ENCODE peak calls at places on chromosomes 1 and 21, in nine cellular contexts. One of them, this sample, is unnamed.

GRCh38 chr1:25609921-25610320 is 6.7 kb upstream of the MAN1C1 start:
- DNase-seq in NCI-H69: no peak
- DNase-seq in astrocyte of the hippocampus: no peak
- DNase-seq in activated naive CD4-positive, alpha-beta T cell: no peak
- DNase-seq in H54: no peak
- DNase-seq in LoVo: no peak
- DNase-seq in T-cell: no peak
- DNase-seq in right lobe of liver: no peak
- DNase-seq in NCI-H1694 treated with DMSO at 0.1 percent for 48 hours: no peak
- DNase-seq in this sample: no peak

GRCh38 chr1:220879509-220880366 is 495 bp downstream of the HLX start:
- DNase-seq in activated naive CD4-positive, alpha-beta T cell: no peak
- DNase-seq in right lobe of liver: peak
- DNase-seq in astrocyte of the hippocampus: peak
- DNase-seq in NCI-H1694 treated with DMSO at 0.1 percent for 48 hours: no peak
- DNase-seq in LoVo: peak
- DNase-seq in H54: peak
- DNase-seq in T-cell: no peak
- DNase-seq in NCI-H69: peak
- DNase-seq in this sample: peak

GRCh38 chr1:61005572-61006386 is 76.6 kb upstream of the NFIA start:
- DNase-seq in NCI-H69: no peak
- DNase-seq in activated naive CD4-positive, alpha-beta T cell: no peak
- DNase-seq in H54: no peak
- DNase-seq in T-cell: no peak
- DNase-seq in NCI-H1694 treated with DMSO at 0.1 percent for 48 hours: no peak
- DNase-seq in right lobe of liver: no peak
- DNase-seq in astrocyte of the hippocampus: peak
- DNase-seq in LoVo: no peak
- DNase-seq in this sample: no peak

GRCh38 chr1:76939107-76939816 is 72.0 kb downstream of the ST6GALNAC5 start:
- DNase-seq in NCI-H69: no peak
- DNase-seq in LoVo: no peak
- DNase-seq in right lobe of liver: no peak
- DNase-seq in NCI-H1694 treated with DMSO at 0.1 percent for 48 hours: no peak
- DNase-seq in H54: no peak
- DNase-seq in T-cell: no peak
- DNase-seq in activated naive CD4-positive, alpha-beta T cell: no peak
- DNase-seq in astrocyte of the hippocampus: peak
- DNase-seq in this sample: peak

GRCh38 chr1:93988634-93989350 is 79.6 kb upstream of the GCLM start:
- DNase-seq in H54: no peak
- DNase-seq in NCI-H1694 treated with DMSO at 0.1 percent for 48 hours: no peak
- DNase-seq in T-cell: no peak
- DNase-seq in activated naive CD4-positive, alpha-beta T cell: no peak
- DNase-seq in right lobe of liver: no peak
- DNase-seq in LoVo: no peak
- DNase-seq in astrocyte of the hippocampus: peak
- DNase-seq in NCI-H69: no peak
- DNase-seq in this sample: peak

GRCh38 chr1:77704736-77705135 is 22.3 kb upstream of the ZZZ3 start:
- DNase-seq in astrocyte of the hippocampus: no peak
- DNase-seq in NCI-H69: no peak
- DNase-seq in H54: no peak
- DNase-seq in T-cell: no peak
- DNase-seq in LoVo: no peak
- DNase-seq in NCI-H1694 treated with DMSO at 0.1 percent for 48 hours: no peak
- DNase-seq in activated naive CD4-positive, alpha-beta T cell: no peak
- DNase-seq in right lobe of liver: no peak
- DNase-seq in this sample: no peak

GRCh38 chr1:39976732-39977131 is 21.8 kb downstream of the MFSD2A start:
- DNase-seq in NCI-H1694 treated with DMSO at 0.1 percent for 48 hours: no peak
- DNase-seq in LoVo: no peak
- DNase-seq in H54: no peak
- DNase-seq in T-cell: no peak
- DNase-seq in astrocyte of the hippocampus: peak
- DNase-seq in right lobe of liver: no peak
- DNase-seq in activated naive CD4-positive, alpha-beta T cell: no peak
- DNase-seq in NCI-H69: peak
- DNase-seq in this sample: no peak

GRCh38 chr1:184624051-184624450 is 130.6 kb downstream of the EDEM3 start:
- DNase-seq in H54: no peak
- DNase-seq in right lobe of liver: no peak
- DNase-seq in activated naive CD4-positive, alpha-beta T cell: no peak
- DNase-seq in NCI-H1694 treated with DMSO at 0.1 percent for 48 hours: no peak
- DNase-seq in NCI-H69: peak
- DNase-seq in LoVo: no peak
- DNase-seq in T-cell: no peak
- DNase-seq in astrocyte of the hippocampus: no peak
- DNase-seq in this sample: peak

GRCh38 chr1:33641099-33641830 is 168.8 kb downstream of the ZSCAN20 start:
- DNase-seq in NCI-H1694 treated with DMSO at 0.1 percent for 48 hours: peak
- DNase-seq in astrocyte of the hippocampus: peak
- DNase-seq in NCI-H69: peak
- DNase-seq in activated naive CD4-positive, alpha-beta T cell: no peak
- DNase-seq in T-cell: no peak
- DNase-seq in H54: peak
- DNase-seq in right lobe of liver: no peak
- DNase-seq in LoVo: no peak
- DNase-seq in this sample: peak

GRCh38 chr1:217534566-217534965 is 96.3 kb downstream of the GPATCH2 start:
- DNase-seq in NCI-H1694 treated with DMSO at 0.1 percent for 48 hours: peak
- DNase-seq in T-cell: no peak
- DNase-seq in H54: no peak
- DNase-seq in NCI-H69: peak
- DNase-seq in activated naive CD4-positive, alpha-beta T cell: no peak
- DNase-seq in LoVo: no peak
- DNase-seq in right lobe of liver: no peak
- DNase-seq in astrocyte of the hippocampus: no peak
- DNase-seq in this sample: no peak

GRCh38 chr1:165235777-165236285 is 120.7 kb downstream of the LMX1A start:
- DNase-seq in T-cell: no peak
- DNase-seq in right lobe of liver: peak
- DNase-seq in NCI-H1694 treated with DMSO at 0.1 percent for 48 hours: peak
- DNase-seq in astrocyte of the hippocampus: peak
- DNase-seq in NCI-H69: peak
- DNase-seq in H54: no peak
- DNase-seq in activated naive CD4-positive, alpha-beta T cell: no peak
- DNase-seq in LoVo: no peak
- DNase-seq in this sample: no peak

GRCh38 chr1:110672001-110672752 is 2.6 kb downstream of the KCNA3 start:
- DNase-seq in astrocyte of the hippocampus: no peak
- DNase-seq in NCI-H69: peak
- DNase-seq in H54: no peak
- DNase-seq in T-cell: peak
- DNase-seq in right lobe of liver: no peak
- DNase-seq in NCI-H1694 treated with DMSO at 0.1 percent for 48 hours: peak
- DNase-seq in LoVo: no peak
- DNase-seq in activated naive CD4-positive, alpha-beta T cell: peak
- DNase-seq in this sample: no peak

GRCh38 chr1:161492827-161493226 is 12.4 kb upstream of the FCGR2A start:
- DNase-seq in T-cell: no peak
- DNase-seq in LoVo: no peak
- DNase-seq in activated naive CD4-positive, alpha-beta T cell: no peak
- DNase-seq in right lobe of liver: no peak
- DNase-seq in astrocyte of the hippocampus: no peak
- DNase-seq in NCI-H1694 treated with DMSO at 0.1 percent for 48 hours: no peak
- DNase-seq in NCI-H69: no peak
- DNase-seq in H54: no peak
- DNase-seq in this sample: no peak

GRCh38 chr1:21620461-21620860 is 48.7 kb downstream of the RAP1GAP start:
- DNase-seq in right lobe of liver: no peak
- DNase-seq in astrocyte of the hippocampus: peak
- DNase-seq in activated naive CD4-positive, alpha-beta T cell: no peak
- DNase-seq in NCI-H1694 treated with DMSO at 0.1 percent for 48 hours: no peak
- DNase-seq in LoVo: no peak
- DNase-seq in H54: no peak
- DNase-seq in T-cell: no peak
- DNase-seq in NCI-H69: no peak
- DNase-seq in this sample: no peak

GRCh38 chr1:206037521-206037920 is 13.8 kb upstream of the CTSE start:
- DNase-seq in H54: no peak
- DNase-seq in activated naive CD4-positive, alpha-beta T cell: no peak
- DNase-seq in NCI-H69: no peak
- DNase-seq in right lobe of liver: no peak
- DNase-seq in NCI-H1694 treated with DMSO at 0.1 percent for 48 hours: no peak
- DNase-seq in LoVo: no peak
- DNase-seq in astrocyte of the hippocampus: no peak
- DNase-seq in T-cell: no peak
- DNase-seq in this sample: no peak

GRCh38 chr21:36162631-36163030 is 6.0 kb downstream of the DOP1B start:
- DNase-seq in NCI-H69: no peak
- DNase-seq in astrocyte of the hippocampus: no peak
- DNase-seq in H54: no peak
- DNase-seq in LoVo: no peak
- DNase-seq in T-cell: no peak
- DNase-seq in NCI-H1694 treated with DMSO at 0.1 percent for 48 hours: no peak
- DNase-seq in right lobe of liver: no peak
- DNase-seq in activated naive CD4-positive, alpha-beta T cell: no peak
- DNase-seq in this sample: no peak

GRCh38 chr1:174964261-174964984 is 35.3 kb upstream of the CACYBP start:
- DNase-seq in T-cell: peak
- DNase-seq in LoVo: peak
- DNase-seq in right lobe of liver: no peak
- DNase-seq in astrocyte of the hippocampus: peak
- DNase-seq in NCI-H1694 treated with DMSO at 0.1 percent for 48 hours: no peak
- DNase-seq in H54: no peak
- DNase-seq in NCI-H69: peak
- DNase-seq in activated naive CD4-positive, alpha-beta T cell: no peak
- DNase-seq in this sample: no peak

GRCh38 chr1:43065191-43065590 is 106.5 kb upstream of the SLC2A1 start:
- DNase-seq in NCI-H69: no peak
- DNase-seq in LoVo: no peak
- DNase-seq in astrocyte of the hippocampus: no peak
- DNase-seq in activated naive CD4-positive, alpha-beta T cell: no peak
- DNase-seq in T-cell: no peak
- DNase-seq in H54: no peak
- DNase-seq in NCI-H1694 treated with DMSO at 0.1 percent for 48 hours: no peak
- DNase-seq in right lobe of liver: no peak
- DNase-seq in this sample: no peak

GRCh38 chr1:4170953-4171352 is 270.9 kb upstream of the C1orf174 start:
- DNase-seq in H54: no peak
- DNase-seq in LoVo: no peak
- DNase-seq in activated naive CD4-positive, alpha-beta T cell: no peak
- DNase-seq in T-cell: no peak
- DNase-seq in right lobe of liver: no peak
- DNase-seq in NCI-H1694 treated with DMSO at 0.1 percent for 48 hours: no peak
- DNase-seq in NCI-H69: no peak
- DNase-seq in astrocyte of the hippocampus: no peak
- DNase-seq in this sample: no peak

GRCh38 chr1:15950302-15950701 is 25.6 kb downstream of the ZBTB17 start:
- DNase-seq in T-cell: no peak
- DNase-seq in right lobe of liver: no peak
- DNase-seq in astrocyte of the hippocampus: no peak
- DNase-seq in NCI-H1694 treated with DMSO at 0.1 percent for 48 hours: no peak
- DNase-seq in H54: no peak
- DNase-seq in NCI-H69: no peak
- DNase-seq in LoVo: no peak
- DNase-seq in activated naive CD4-positive, alpha-beta T cell: no peak
- DNase-seq in this sample: no peak

GRCh38 chr1:93694039-93694438 is 12.4 kb upstream of the BCAR3 start:
- DNase-seq in LoVo: peak
- DNase-seq in activated naive CD4-positive, alpha-beta T cell: no peak
- DNase-seq in NCI-H1694 treated with DMSO at 0.1 percent for 48 hours: no peak
- DNase-seq in right lobe of liver: peak
- DNase-seq in NCI-H69: no peak
- DNase-seq in astrocyte of the hippocampus: peak
- DNase-seq in H54: no peak
- DNase-seq in T-cell: no peak
- DNase-seq in this sample: no peak

GRCh38 chr1:25587290-25587689 is 29.3 kb upstream of the MAN1C1 start:
- DNase-seq in astrocyte of the hippocampus: no peak
- DNase-seq in LoVo: no peak
- DNase-seq in right lobe of liver: no peak
- DNase-seq in NCI-H69: no peak
- DNase-seq in NCI-H1694 treated with DMSO at 0.1 percent for 48 hours: no peak
- DNase-seq in H54: no peak
- DNase-seq in T-cell: no peak
- DNase-seq in activated naive CD4-positive, alpha-beta T cell: no peak
- DNase-seq in this sample: no peak

GRCh38 chr1:156401175-156401574 is 32.2 kb downstream of the RHBG start:
- DNase-seq in NCI-H69: no peak
- DNase-seq in H54: no peak
- DNase-seq in activated naive CD4-positive, alpha-beta T cell: no peak
- DNase-seq in LoVo: no peak
- DNase-seq in T-cell: no peak
- DNase-seq in astrocyte of the hippocampus: no peak
- DNase-seq in right lobe of liver: no peak
- DNase-seq in NCI-H1694 treated with DMSO at 0.1 percent for 48 hours: no peak
- DNase-seq in this sample: no peak

GRCh38 chr1:172668097-172668496 is 9.2 kb downstream of the FASLG start:
- DNase-seq in astrocyte of the hippocampus: no peak
- DNase-seq in NCI-H1694 treated with DMSO at 0.1 percent for 48 hours: no peak
- DNase-seq in T-cell: no peak
- DNase-seq in H54: no peak
- DNase-seq in NCI-H69: no peak
- DNase-seq in right lobe of liver: no peak
- DNase-seq in LoVo: no peak
- DNase-seq in activated naive CD4-positive, alpha-beta T cell: no peak
- DNase-seq in this sample: no peak

GRCh38 chr1:95554408-95554807 is 320.4 kb downstream of the RWDD3 start:
- DNase-seq in activated naive CD4-positive, alpha-beta T cell: no peak
- DNase-seq in NCI-H69: no peak
- DNase-seq in LoVo: no peak
- DNase-seq in H54: no peak
- DNase-seq in astrocyte of the hippocampus: no peak
- DNase-seq in right lobe of liver: no peak
- DNase-seq in T-cell: no peak
- DNase-seq in NCI-H1694 treated with DMSO at 0.1 percent for 48 hours: no peak
- DNase-seq in this sample: no peak

GRCh38 chr1:44025816-44026215 is 5.4 kb downstream of the SLC6A9 start:
- DNase-seq in NCI-H69: peak
- DNase-seq in activated naive CD4-positive, alpha-beta T cell: no peak
- DNase-seq in right lobe of liver: no peak
- DNase-seq in T-cell: no peak
- DNase-seq in astrocyte of the hippocampus: no peak
- DNase-seq in H54: no peak
- DNase-seq in LoVo: no peak
- DNase-seq in NCI-H1694 treated with DMSO at 0.1 percent for 48 hours: no peak
- DNase-seq in this sample: no peak

GRCh38 chr1:228340686-228341449 is 65.8 kb downstream of the TRIM11 start:
- DNase-seq in NCI-H1694 treated with DMSO at 0.1 percent for 48 hours: no peak
- DNase-seq in H54: no peak
- DNase-seq in astrocyte of the hippocampus: no peak
- DNase-seq in NCI-H69: peak
- DNase-seq in activated naive CD4-positive, alpha-beta T cell: no peak
- DNase-seq in T-cell: no peak
- DNase-seq in LoVo: no peak
- DNase-seq in right lobe of liver: peak
- DNase-seq in this sample: no peak

GRCh38 chr21:43988506-43989230 is 23.4 kb upstream of the TRAPPC10 start:
- DNase-seq in T-cell: no peak
- DNase-seq in LoVo: no peak
- DNase-seq in H54: no peak
- DNase-seq in activated naive CD4-positive, alpha-beta T cell: no peak
- DNase-seq in NCI-H1694 treated with DMSO at 0.1 percent for 48 hours: no peak
- DNase-seq in astrocyte of the hippocampus: no peak
- DNase-seq in right lobe of liver: no peak
- DNase-seq in NCI-H69: no peak
- DNase-seq in this sample: no peak

GRCh38 chr1:83673287-83673686 is 325.6 kb downstream of the TTLL7 start:
- DNase-seq in LoVo: no peak
- DNase-seq in activated naive CD4-positive, alpha-beta T cell: no peak
- DNase-seq in right lobe of liver: no peak
- DNase-seq in NCI-H1694 treated with DMSO at 0.1 percent for 48 hours: no peak
- DNase-seq in NCI-H69: no peak
- DNase-seq in astrocyte of the hippocampus: peak
- DNase-seq in H54: no peak
- DNase-seq in T-cell: no peak
- DNase-seq in this sample: no peak

GRCh38 chr1:150162862-150163706 is 13.4 kb downstream of the PLEKHO1 start:
- DNase-seq in NCI-H69: peak
- DNase-seq in right lobe of liver: peak
- DNase-seq in NCI-H1694 treated with DMSO at 0.1 percent for 48 hours: peak
- DNase-seq in activated naive CD4-positive, alpha-beta T cell: no peak
- DNase-seq in astrocyte of the hippocampus: peak
- DNase-seq in H54: peak
- DNase-seq in T-cell: no peak
- DNase-seq in LoVo: no peak
- DNase-seq in this sample: peak

GRCh38 chr1:23791434-23792047 is 596 bp downstream of the LYPLA2 start:
- DNase-seq in H54: no peak
- DNase-seq in activated naive CD4-positive, alpha-beta T cell: no peak
- DNase-seq in right lobe of liver: no peak
- DNase-seq in astrocyte of the hippocampus: peak
- DNase-seq in NCI-H69: peak
- DNase-seq in LoVo: peak
- DNase-seq in NCI-H1694 treated with DMSO at 0.1 percent for 48 hours: no peak
- DNase-seq in T-cell: no peak
- DNase-seq in this sample: no peak

This sample was measured in astrocyte of the spinal cord.